ENCODE peak calls at places on chromosomes 11 and 22, in four cellular contexts. J is anterior cingulate cortex, Y is choroid plexus epithelial cell, Z is NCI-H524. G is an unnamed sample.

GRCh38 chr11:121863126-121863525 is 252.9 kb downstream of the BLID start:
- DNase-seq in Z (no peak), Y (no peak), J (no peak), G (no peak)

GRCh38 chr11:116243975-116244374 is 528.8 kb downstream of the BUD13 start:
- DNase-seq in Y (no peak), J (no peak), Z (no peak), G (no peak)

GRCh38 chr22:46589141-46589748 is 30.9 kb upstream of the GRAMD4 start:
- DNase-seq in J (no peak), Y (no peak), Z (no peak), G (no peak)

GRCh38 chr11:46639197-46639839 is 22.0 kb downstream of the ATG13 start:
- DNase-seq in Y (peak; percentile 42), J (no peak), Z (no peak), G (no peak)

GRCh38 chr11:120739780-120740179 is 228.2 kb downstream of the GRIK4 start:
- DNase-seq in Y (no peak), Z (no peak), J (no peak), G (no peak)

GRCh38 chr11:6468712-6469495 is 4.8 kb downstream of the TRIM3 start:
- DNase-seq in Y (peak; percentile 98), Z (no peak), J (peak; percentile 66), G (peak; percentile 77)

GRCh38 chr22:47163481-47163875 is 401.0 kb downstream of the TBC1D22A start:
- DNase-seq in J (no peak), Z (no peak), Y (no peak), G (no peak)

GRCh38 chr11:113817626-113818025 is 38.0 kb downstream of the CLDN25 start:
- DNase-seq in Y (no peak), Z (no peak), J (no peak), G (no peak)

GRCh38 chr22:42473484-42474193 is 41.4 kb upstream of the NFAM1 start:
- DNase-seq in J (no peak), Y (peak; percentile 76), Z (peak; percentile 56), G (no peak)

GRCh38 chr22:34414467-34415440 is 494.5 kb upstream of the LARGE1 start:
- DNase-seq in Y (peak; percentile 14), J (no peak), Z (peak; percentile 85), G (peak; percentile 4)

GRCh38 chr11:36868380-36868779 is 270.3 kb upstream of the RAG2 start:
- DNase-seq in Y (no peak), Z (no peak), J (no peak), G (no peak)